ENCODE peak calls at places on chromosomes 6 and 20, in six cellular contexts. One of them, this sample, is unnamed.
A peak's percentile ranks its signal among the peaks of the same experiment; 100 is the strongest.

GRCh38 chr20:38975539-38976120 is 13.5 kb downstream of the DHX35 start:
- DNase-seq in fibroblast of lung: no peak
- DNase-seq in sigmoid colon: no peak
- DNase-seq in CD8-positive, alpha-beta T cell: no peak
- DNase-seq in left ventricle myocardium inferior: no peak
- DNase-seq in tibial nerve: no peak
- DNase-seq in this sample: no peak

GRCh38 chr6:154302111-154302752 is 54.4 kb downstream of the IPCEF1 start:
- DNase-seq in CD8-positive, alpha-beta T cell: no peak
- DNase-seq in fibroblast of lung: peak; percentile 92
- DNase-seq in tibial nerve: no peak
- DNase-seq in sigmoid colon: no peak
- DNase-seq in left ventricle myocardium inferior: no peak
- DNase-seq in this sample: peak; percentile 13

GRCh38 chr6:123745877-123746276 is 57.8 kb upstream of the NKAIN2 start:
- DNase-seq in sigmoid colon: no peak
- DNase-seq in tibial nerve: no peak
- DNase-seq in fibroblast of lung: peak; percentile 64
- DNase-seq in left ventricle myocardium inferior: no peak
- DNase-seq in CD8-positive, alpha-beta T cell: no peak
- DNase-seq in this sample: no peak

GRCh38 chr6:40334496-40334895 is 252.7 kb downstream of the LRFN2 start:
- DNase-seq in CD8-positive, alpha-beta T cell: no peak
- DNase-seq in sigmoid colon: no peak
- DNase-seq in tibial nerve: no peak
- DNase-seq in left ventricle myocardium inferior: no peak
- DNase-seq in fibroblast of lung: no peak
- DNase-seq in this sample: no peak

GRCh38 chr6:14932485-14933178 is 313.2 kb upstream of the JARID2 start:
- DNase-seq in left ventricle myocardium inferior: no peak
- DNase-seq in sigmoid colon: no peak
- DNase-seq in tibial nerve: no peak
- DNase-seq in fibroblast of lung: no peak
- DNase-seq in CD8-positive, alpha-beta T cell: no peak
- DNase-seq in this sample: peak; percentile 12

GRCh38 chr20:1309439-1309847 is 19.5 kb downstream of the SDCBP2 start:
- DNase-seq in tibial nerve: no peak
- DNase-seq in fibroblast of lung: no peak
- DNase-seq in left ventricle myocardium inferior: no peak
- DNase-seq in CD8-positive, alpha-beta T cell: no peak
- DNase-seq in sigmoid colon: no peak
- DNase-seq in this sample: no peak

GRCh38 chr6:11307226-11307625 is 74.8 kb upstream of the NEDD9 start:
- DNase-seq in tibial nerve: no peak
- DNase-seq in left ventricle myocardium inferior: no peak
- DNase-seq in CD8-positive, alpha-beta T cell: no peak
- DNase-seq in sigmoid colon: no peak
- DNase-seq in fibroblast of lung: no peak
- DNase-seq in this sample: no peak

GRCh38 chr6:139277161-139277560 is 14.6 kb downstream of the TXLNB start:
- DNase-seq in sigmoid colon: no peak
- DNase-seq in left ventricle myocardium inferior: no peak
- DNase-seq in tibial nerve: no peak
- DNase-seq in CD8-positive, alpha-beta T cell: no peak
- DNase-seq in fibroblast of lung: peak; percentile 26
- DNase-seq in this sample: no peak

GRCh38 chr6:132023490-132023889 is 72.3 kb upstream of the CCN2 start:
- DNase-seq in fibroblast of lung: no peak
- DNase-seq in left ventricle myocardium inferior: no peak
- DNase-seq in tibial nerve: no peak
- DNase-seq in sigmoid colon: no peak
- DNase-seq in CD8-positive, alpha-beta T cell: no peak
- DNase-seq in this sample: no peak

GRCh38 chr6:124699038-124699437 is 263.2 kb upstream of the RNF217 start:
- DNase-seq in sigmoid colon: no peak
- DNase-seq in CD8-positive, alpha-beta T cell: no peak
- DNase-seq in tibial nerve: no peak
- DNase-seq in left ventricle myocardium inferior: no peak
- DNase-seq in fibroblast of lung: no peak
- DNase-seq in this sample: no peak

GRCh38 chr6:158387578-158387977 is 75.3 kb downstream of the TULP4 start:
- DNase-seq in sigmoid colon: no peak
- DNase-seq in CD8-positive, alpha-beta T cell: no peak
- DNase-seq in fibroblast of lung: no peak
- DNase-seq in left ventricle myocardium inferior: no peak
- DNase-seq in tibial nerve: no peak
- DNase-seq in this sample: no peak

GRCh38 chr6:137878810-137879285 is 11.8 kb downstream of the TNFAIP3 start:
- DNase-seq in fibroblast of lung: no peak
- DNase-seq in tibial nerve: no peak
- DNase-seq in CD8-positive, alpha-beta T cell: no peak
- DNase-seq in left ventricle myocardium inferior: peak; percentile 77
- DNase-seq in sigmoid colon: peak; percentile 65
- DNase-seq in this sample: no peak

GRCh38 chr6:137879885-137880430 is 12.9 kb downstream of the TNFAIP3 start:
- DNase-seq in tibial nerve: no peak
- DNase-seq in left ventricle myocardium inferior: no peak
- DNase-seq in sigmoid colon: no peak
- DNase-seq in fibroblast of lung: no peak
- DNase-seq in CD8-positive, alpha-beta T cell: no peak
- DNase-seq in this sample: no peak

GRCh38 chr6:137878070-137878809 is 11.2 kb downstream of the TNFAIP3 start:
- DNase-seq in tibial nerve: no peak
- DNase-seq in fibroblast of lung: peak; percentile 18
- DNase-seq in left ventricle myocardium inferior: no peak
- DNase-seq in sigmoid colon: no peak
- DNase-seq in CD8-positive, alpha-beta T cell: no peak
- DNase-seq in this sample: no peak

GRCh38 chr6:137880633-137881521 is 13.8 kb downstream of the TNFAIP3 start:
- DNase-seq in tibial nerve: no peak
- DNase-seq in sigmoid colon: peak; percentile 61
- DNase-seq in CD8-positive, alpha-beta T cell: peak; percentile 49
- DNase-seq in fibroblast of lung: no peak
- DNase-seq in left ventricle myocardium inferior: peak; percentile 49
- DNase-seq in this sample: no peak

DNA sequence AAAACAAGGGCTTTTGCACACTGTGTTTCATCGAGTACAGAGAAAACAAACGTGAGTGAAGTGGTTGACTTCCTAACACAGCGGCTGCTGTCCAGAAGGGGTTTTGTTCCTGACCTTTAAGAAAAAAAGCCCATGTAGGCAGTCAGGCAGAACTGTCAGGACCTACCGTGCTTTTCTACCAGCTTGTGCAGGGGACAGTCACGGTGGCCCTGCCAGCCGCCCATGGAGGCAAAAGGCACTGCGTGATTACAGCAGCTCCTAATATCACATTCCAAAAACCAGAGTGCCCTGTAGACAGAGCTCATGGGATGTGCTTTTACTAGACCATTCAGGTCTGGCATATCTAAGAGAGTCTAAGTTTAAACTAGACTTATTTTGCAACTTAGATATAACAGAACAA is 12.2 kb downstream of the TNFAIP3 start:
- DNase-seq in CD8-positive, alpha-beta T cell: no peak
- DNase-seq in fibroblast of lung: no peak
- DNase-seq in left ventricle myocardium inferior: no peak
- DNase-seq in tibial nerve: no peak
- DNase-seq in sigmoid colon: no peak
- DNase-seq in this sample: no peak
- H3K4me1 ChIP-seq in CD8-positive, alpha-beta T cell: peaks cover 41% of the 10 kb centered on the region
- H3K4me1 ChIP-seq in fibroblast of lung: peaks cover 8% of the 10 kb centered on the region
- H3K4me1 ChIP-seq in left ventricle myocardium inferior: peaks cover 42% of the 10 kb centered on the region
- H3K4me1 ChIP-seq in tibial nerve: peaks cover 12% of the 10 kb centered on the region
- H3K4me1 ChIP-seq in sigmoid colon: peaks cover 24% of the 10 kb centered on the region
- H3K4me1 ChIP-seq in this sample: peaks cover 13% of the 10 kb centered on the region

GRCh38 chr6:144613859-144614258 is 328.7 kb downstream of the UTRN start:
- DNase-seq in CD8-positive, alpha-beta T cell: no peak
- DNase-seq in left ventricle myocardium inferior: no peak
- DNase-seq in tibial nerve: no peak
- DNase-seq in sigmoid colon: no peak
- DNase-seq in fibroblast of lung: no peak
- DNase-seq in this sample: no peak

GRCh38 chr6:144617231-144618199 is 332.4 kb downstream of the UTRN start:
- DNase-seq in fibroblast of lung: no peak
- DNase-seq in sigmoid colon: no peak
- DNase-seq in CD8-positive, alpha-beta T cell: no peak
- DNase-seq in left ventricle myocardium inferior: no peak
- DNase-seq in tibial nerve: no peak
- DNase-seq in this sample: no peak

GRCh38 chr6:144619983-144620382 is 334.8 kb downstream of the UTRN start:
- DNase-seq in CD8-positive, alpha-beta T cell: no peak
- DNase-seq in fibroblast of lung: peak; percentile 7
- DNase-seq in tibial nerve: no peak
- DNase-seq in left ventricle myocardium inferior: no peak
- DNase-seq in sigmoid colon: no peak
- DNase-seq in this sample: no peak

GRCh38 chr6:144612811-144613210 is 327.7 kb downstream of the UTRN start:
- DNase-seq in sigmoid colon: no peak
- DNase-seq in tibial nerve: no peak
- DNase-seq in CD8-positive, alpha-beta T cell: no peak
- DNase-seq in left ventricle myocardium inferior: no peak
- DNase-seq in fibroblast of lung: no peak
- DNase-seq in this sample: no peak

GRCh38 chr6:144615870-144616269 is 330.7 kb downstream of the UTRN start:
- DNase-seq in tibial nerve: no peak
- DNase-seq in left ventricle myocardium inferior: no peak
- DNase-seq in CD8-positive, alpha-beta T cell: no peak
- DNase-seq in fibroblast of lung: no peak
- DNase-seq in sigmoid colon: no peak
- DNase-seq in this sample: no peak
- H3K4me1 ChIP-seq in tibial nerve: no peaks in the 10 kb centered on the region
- H3K4me1 ChIP-seq in left ventricle myocardium inferior: no peaks in the 10 kb centered on the region
- H3K4me1 ChIP-seq in CD8-positive, alpha-beta T cell: no peaks in the 10 kb centered on the region
- H3K4me1 ChIP-seq in fibroblast of lung: no peaks in the 10 kb centered on the region
- H3K4me1 ChIP-seq in sigmoid colon: peaks cover 7% of the 10 kb centered on the region
- H3K4me1 ChIP-seq in this sample: peaks cover 3% of the 10 kb centered on the region

GRCh38 chr6:44073612-44074382 is 53.5 kb downstream of the MRPL14 start:
- DNase-seq in fibroblast of lung: peak; percentile 58
- DNase-seq in left ventricle myocardium inferior: peak; percentile 42
- DNase-seq in tibial nerve: no peak
- DNase-seq in CD8-positive, alpha-beta T cell: no peak
- DNase-seq in sigmoid colon: peak; percentile 75
- DNase-seq in this sample: peak; percentile 36

GRCh38 chr6:44074383-44075136 is 52.7 kb downstream of the MRPL14 start:
- DNase-seq in left ventricle myocardium inferior: peak; percentile 84
- DNase-seq in sigmoid colon: peak; percentile 87
- DNase-seq in tibial nerve: peak; percentile 62
- DNase-seq in CD8-positive, alpha-beta T cell: peak; percentile 69
- DNase-seq in fibroblast of lung: peak; percentile 82
- DNase-seq in this sample: peak; percentile 75

GRCh38 chr6:44072959-44073611 is 54.2 kb downstream of the MRPL14 start:
- DNase-seq in sigmoid colon: peak; percentile 90
- DNase-seq in fibroblast of lung: peak; percentile 82
- DNase-seq in tibial nerve: peak; percentile 43
- DNase-seq in CD8-positive, alpha-beta T cell: peak; percentile 80
- DNase-seq in left ventricle myocardium inferior: peak; percentile 90
- DNase-seq in this sample: peak; percentile 92

GRCh38 chr6:44072452-44072958 is 54.7 kb downstream of the MRPL14 start:
- DNase-seq in tibial nerve: no peak
- DNase-seq in sigmoid colon: no peak
- DNase-seq in CD8-positive, alpha-beta T cell: no peak
- DNase-seq in fibroblast of lung: no peak
- DNase-seq in left ventricle myocardium inferior: no peak
- DNase-seq in this sample: no peak

GRCh38 chr6:44071670-44072451 is 55.4 kb downstream of the MRPL14 start:
- DNase-seq in sigmoid colon: no peak
- DNase-seq in tibial nerve: no peak
- DNase-seq in CD8-positive, alpha-beta T cell: no peak
- DNase-seq in fibroblast of lung: peak; percentile 96
- DNase-seq in left ventricle myocardium inferior: no peak
- DNase-seq in this sample: no peak
- H3K4me1 ChIP-seq in sigmoid colon: peaks cover 37% of the 10 kb centered on the region
- H3K4me1 ChIP-seq in tibial nerve: peaks cover 17% of the 10 kb centered on the region
- H3K4me1 ChIP-seq in CD8-positive, alpha-beta T cell: peaks cover 19% of the 10 kb centered on the region
- H3K4me1 ChIP-seq in fibroblast of lung: peaks cover 47% of the 10 kb centered on the region
- H3K4me1 ChIP-seq in left ventricle myocardium inferior: peaks cover 47% of the 10 kb centered on the region
- H3K4me1 ChIP-seq in this sample: peaks cover 9% of the 10 kb centered on the region

DNA sequence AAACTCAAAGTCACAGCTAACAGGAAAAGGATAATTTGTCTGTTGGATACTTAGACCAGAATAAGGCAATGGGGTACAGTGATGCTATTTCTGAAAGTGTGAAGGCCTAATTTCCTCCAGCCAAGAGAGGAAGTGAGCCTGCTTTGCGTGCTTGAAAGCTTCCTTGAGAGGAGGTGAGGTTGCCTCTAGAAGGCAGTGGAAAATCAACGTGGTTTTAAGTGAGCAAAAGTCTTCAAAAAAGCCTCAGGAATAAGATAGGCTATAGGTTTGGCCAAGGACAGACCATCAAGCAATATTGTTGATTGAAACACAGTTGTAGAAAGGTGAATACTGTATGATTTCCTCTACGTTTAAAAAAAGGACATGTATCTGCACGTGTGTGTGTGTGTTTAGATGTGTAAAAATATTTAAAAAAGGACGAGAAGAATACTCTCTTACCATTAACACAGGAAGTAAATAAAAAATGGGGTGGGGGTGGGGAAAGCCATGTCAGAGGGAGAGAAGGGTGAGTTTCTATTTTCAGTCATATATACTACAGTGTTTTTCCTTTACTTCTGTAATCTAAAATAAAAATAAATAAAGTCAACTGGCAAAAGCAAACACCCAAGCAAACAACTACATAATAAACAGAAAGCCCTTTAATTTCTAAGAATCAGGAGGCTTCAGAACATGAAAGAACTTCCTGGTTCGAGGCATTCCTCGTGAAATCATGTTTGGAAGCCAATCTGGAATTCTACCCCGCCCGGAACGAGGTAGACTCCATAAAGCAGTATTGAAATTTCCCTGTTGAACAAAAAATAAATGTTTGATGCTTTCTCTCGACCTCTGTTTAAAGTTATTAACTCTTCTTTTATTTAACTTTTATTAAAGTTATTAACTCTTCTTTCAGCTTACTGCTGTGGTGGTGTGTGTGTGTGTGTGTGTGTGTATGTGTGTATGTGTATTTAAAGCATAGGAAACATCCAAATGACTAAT is 158.0 kb upstream of the ZNF217 start:
- DNase-seq in left ventricle myocardium inferior: no peak
- DNase-seq in sigmoid colon: no peak
- DNase-seq in fibroblast of lung: no peak
- DNase-seq in tibial nerve: no peak
- DNase-seq in CD8-positive, alpha-beta T cell: peak; percentile 29
- DNase-seq in this sample: no peak
- H3K4me1 ChIP-seq in left ventricle myocardium inferior: peaks cover 14% of the 10 kb centered on the region
- H3K4me1 ChIP-seq in sigmoid colon: peaks cover 6% of the 10 kb centered on the region
- H3K4me1 ChIP-seq in fibroblast of lung: peaks cover 8% of the 10 kb centered on the region
- H3K4me1 ChIP-seq in tibial nerve: peaks cover 26% of the 10 kb centered on the region
- H3K4me1 ChIP-seq in CD8-positive, alpha-beta T cell: peaks cover 74% of the 10 kb centered on the region
- H3K4me1 ChIP-seq in this sample: peaks cover 28% of the 10 kb centered on the region

GRCh38 chr6:112225691-112226090 is 28.7 kb downstream of the LAMA4 start:
- DNase-seq in CD8-positive, alpha-beta T cell: no peak
- DNase-seq in fibroblast of lung: peak; percentile 53
- DNase-seq in sigmoid colon: no peak
- DNase-seq in left ventricle myocardium inferior: no peak
- DNase-seq in tibial nerve: no peak
- DNase-seq in this sample: no peak
- H3K4me1 ChIP-seq in CD8-positive, alpha-beta T cell: no peaks in the 10 kb centered on the region
- H3K4me1 ChIP-seq in fibroblast of lung: peaks cover 38% of the 10 kb centered on the region
- H3K4me1 ChIP-seq in sigmoid colon: peaks cover 90% of the 10 kb centered on the region
- H3K4me1 ChIP-seq in left ventricle myocardium inferior: peaks cover 81% of the 10 kb centered on the region
- H3K4me1 ChIP-seq in tibial nerve: peaks cover 42% of the 10 kb centered on the region
- H3K4me1 ChIP-seq in this sample: peaks cover 30% of the 10 kb centered on the region

This sample was measured in SJCRH30.